ENCODE peak calls at places on chromosomes 7 and 10, in seven cellular contexts. L, G, U, W, O, V and P are unnamed samples.

GRCh38 chr7:142231716-142232115 is 26.1 kb downstream of the PRSS58 start:
- DNase-seq in L (no peak), G (no peak), U (no peak), W (no peak), O (peak; percentile 51), V (no peak), P (no peak)

GRCh38 chr10:97069576-97070362 is 116.0 kb downstream of the SLIT1 start:
- DNase-seq in L (no peak), G (no peak), U (no peak), W (no peak), O (peak; percentile 84), V (no peak), P (no peak)

GRCh38 chr10:85508159-85508558 is 858.4 kb downstream of the GRID1 start:
- DNase-seq in L (no peak), G (no peak), U (no peak), W (no peak), O (no peak), V (no peak), P (no peak)

GRCh38 chr7:87218941-87219544 is 489 bp downstream of the TMEM243 start:
- DNase-seq in L (peak; percentile 94), G (peak; percentile 90), U (no peak), W (peak; percentile 25), O (peak; percentile 50), V (peak; percentile 70), P (no peak)

GRCh38 chr10:23442936-23443335 is 4.1 kb downstream of the OTUD1 start:
- DNase-seq in L (no peak), G (no peak), U (no peak), W (no peak), O (no peak), V (no peak), P (no peak)

GRCh38 chr10:89535185-89536012 is at the start of gene SLC16A12:
- DNase-seq in L (peak; percentile 68), G (peak; percentile 47), U (no peak), W (no peak), O (no peak), V (peak; percentile 36), P (no peak)

GRCh38 chr7:16264436-16265183 is 156.7 kb downstream of the CRPPA start:
- DNase-seq in L (no peak), G (no peak), U (no peak), W (no peak), O (no peak), V (no peak), P (no peak)

GRCh38 chr7:16583834-16584233 is 57.2 kb downstream of the LRRC72 start:
- DNase-seq in L (no peak), G (no peak), U (no peak), W (no peak), O (no peak), V (no peak), P (no peak)

GRCh38 chr7:55245271-55245723 is 119.8 kb upstream of the LANCL2 start:
- DNase-seq in L (no peak), G (no peak), U (no peak), W (no peak), O (no peak), V (no peak), P (no peak)

GRCh38 chr7:149147072-149147729 is at the start of gene ZNF398:
- DNase-seq in L (peak; percentile 91), G (peak; percentile 85), U (peak; percentile 83), W (peak; percentile 78), O (peak; percentile 85), V (peak; percentile 81), P (no peak)

GRCh38 chr10:132397036-132397541 is at the start of gene PWWP2B:
- DNase-seq in L (peak; percentile 87), G (peak; percentile 78), U (peak; percentile 64), W (peak; percentile 47), O (no peak), V (peak; percentile 76), P (no peak)

GRCh38 chr7:146129296-146129695 is 12.7 kb downstream of the CNTNAP2 start:
- DNase-seq in L (no peak), G (no peak), U (no peak), W (no peak), O (no peak), V (no peak), P (no peak)

GRCh38 chr7:104945599-104945956 is 68.4 kb upstream of the KMT2E start:
- DNase-seq in L (no peak), G (no peak), U (no peak), W (no peak), O (no peak), V (no peak), P (no peak)

GRCh38 chr10:75062191-75062849 is 49.1 kb upstream of the SAMD8 start:
- DNase-seq in L (no peak), G (no peak), U (no peak), W (no peak), O (no peak), V (no peak), P (no peak)

GRCh38 chr10:37952051-37952815 is 24.2 kb downstream of the ZNF25 start:
- DNase-seq in L (no peak), G (no peak), U (no peak), W (no peak), O (no peak), V (no peak), P (no peak)

DNA sequence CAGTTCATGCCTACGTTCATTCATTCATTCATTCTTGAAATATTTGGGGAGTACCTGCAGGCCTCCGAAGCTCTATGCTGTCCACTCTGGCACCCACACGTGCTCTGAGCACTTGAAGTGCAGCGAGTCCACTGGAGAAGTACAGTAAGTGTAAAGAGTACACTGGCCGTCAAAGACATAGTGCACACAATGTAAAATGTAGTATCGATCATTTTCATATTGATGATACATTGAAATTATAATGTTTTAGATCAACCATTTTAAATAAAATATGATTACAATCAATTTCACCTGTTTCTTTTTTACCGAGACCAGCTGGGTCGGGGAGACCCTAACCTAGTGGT is 37.0 kb upstream of the PURB start:
- DNase-seq in L (no peak), G (no peak), U (no peak), W (no peak), O (no peak), V (no peak), P (no peak)
- TF ChIP-seq CTCF in L (no peak), G (no peak), U (peak; percentile 44), W (peak; percentile 40), O (no peak), V (no peak), P (no peak)

DNA sequence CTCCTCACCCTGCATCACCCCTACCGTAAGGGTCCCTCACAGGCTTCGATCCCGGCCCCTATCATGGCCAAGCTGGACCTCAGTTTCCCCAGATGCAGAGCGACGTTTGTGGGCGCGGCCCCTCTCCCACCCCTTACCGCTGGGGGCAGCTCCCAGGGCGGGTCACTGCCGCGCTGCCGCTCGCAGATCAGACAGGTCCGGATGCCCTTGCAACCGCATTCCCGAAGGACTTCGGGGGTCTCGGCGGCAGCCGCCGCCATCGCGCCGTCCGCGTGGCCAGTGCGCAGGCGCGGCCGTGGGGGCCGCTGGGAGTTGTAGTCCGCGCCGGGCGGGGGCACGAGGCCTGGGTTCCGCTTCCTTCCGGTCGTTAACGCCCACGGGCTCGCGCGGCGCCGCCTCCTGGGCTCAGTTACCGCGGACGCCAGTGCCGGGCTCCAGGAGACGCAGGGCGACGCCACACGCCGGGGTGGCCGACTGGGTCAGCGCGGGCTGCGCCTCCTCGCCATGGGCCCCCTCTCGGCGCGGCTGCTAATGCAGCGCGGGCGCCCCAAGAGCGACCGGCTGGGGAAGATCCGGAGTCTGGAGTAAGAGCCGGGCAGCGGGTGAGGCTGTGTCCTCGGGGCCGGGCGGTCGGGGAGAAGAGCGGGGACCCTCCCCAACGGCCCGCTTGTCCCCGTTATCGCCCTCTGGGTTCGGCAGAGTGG is at the start of the genes ALKBH4 and LRWD1:
- DNase-seq in L (peak; percentile 98), G (peak; percentile 98), U (peak; percentile 93), W (peak; percentile 93), O (peak; percentile 89), V (peak; percentile 97), P (peak; percentile 67)
- TF ChIP-seq CTCF in L (peak; percentile 18), G (peak; percentile 17), U (peak; percentile 15), W (peak; percentile 29), O (no peak), V (peak; percentile 44), P (no peak)

DNA sequence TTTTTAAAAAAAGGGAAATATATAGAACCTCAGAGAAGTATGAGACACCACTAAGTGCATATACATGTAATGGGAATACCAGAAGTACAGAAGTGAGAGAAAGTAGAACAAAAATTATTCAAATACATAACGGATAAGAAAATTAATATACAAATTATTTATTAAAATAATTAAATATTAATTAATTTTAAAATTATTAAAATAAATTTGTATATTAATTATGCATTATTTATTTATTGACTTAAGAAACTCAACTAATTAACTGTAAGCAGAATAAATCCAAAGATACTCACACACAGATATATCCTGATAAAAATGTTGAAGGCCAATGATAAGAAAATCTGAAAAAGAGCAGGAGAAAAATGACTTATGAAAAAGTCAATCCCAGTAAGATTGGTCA is 1333.5 kb upstream of the CELF2 start:
- DNase-seq in L (no peak), G (no peak), U (no peak), W (no peak), O (no peak), V (no peak), P (no peak)
- TF ChIP-seq CTCF in L (no peak), G (no peak), U (no peak), W (no peak), O (no peak), V (no peak), P (no peak)

DNA sequence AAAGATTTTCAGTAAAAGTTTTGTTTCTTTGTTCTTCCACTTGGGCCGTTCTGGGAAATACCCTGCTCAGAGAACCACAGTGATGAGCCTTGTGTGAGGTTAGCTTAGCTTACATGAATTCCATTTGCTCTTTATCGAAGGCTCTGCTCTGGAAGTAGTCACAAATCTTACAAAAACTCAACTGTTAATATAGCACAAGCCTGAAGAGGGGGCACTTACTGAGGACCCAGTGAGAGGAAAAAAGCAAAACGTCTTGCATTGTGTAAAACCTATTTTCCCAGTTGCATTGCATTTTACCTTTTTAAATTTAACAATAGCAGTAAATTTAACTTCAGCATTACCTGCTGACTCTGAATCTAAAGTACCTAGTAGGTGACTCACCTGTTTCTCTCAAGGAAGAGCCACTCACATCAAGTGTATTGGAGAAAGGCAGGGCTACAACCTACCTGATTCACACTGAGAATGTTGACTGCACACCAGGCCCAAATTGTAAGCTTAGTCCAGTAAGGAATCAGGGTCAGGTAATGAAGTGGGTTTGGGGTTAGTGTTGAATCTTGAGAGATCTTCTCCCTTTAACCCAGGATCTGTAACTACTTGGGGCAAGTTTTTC is 42.3 kb downstream of the PPP1R17 start:
- DNase-seq in L (no peak), G (no peak), U (no peak), W (no peak), O (no peak), V (no peak), P (no peak)
- TF ChIP-seq CTCF in L (no peak), G (no peak), U (no peak), W (no peak), O (no peak), V (no peak), P (no peak)

DNA sequence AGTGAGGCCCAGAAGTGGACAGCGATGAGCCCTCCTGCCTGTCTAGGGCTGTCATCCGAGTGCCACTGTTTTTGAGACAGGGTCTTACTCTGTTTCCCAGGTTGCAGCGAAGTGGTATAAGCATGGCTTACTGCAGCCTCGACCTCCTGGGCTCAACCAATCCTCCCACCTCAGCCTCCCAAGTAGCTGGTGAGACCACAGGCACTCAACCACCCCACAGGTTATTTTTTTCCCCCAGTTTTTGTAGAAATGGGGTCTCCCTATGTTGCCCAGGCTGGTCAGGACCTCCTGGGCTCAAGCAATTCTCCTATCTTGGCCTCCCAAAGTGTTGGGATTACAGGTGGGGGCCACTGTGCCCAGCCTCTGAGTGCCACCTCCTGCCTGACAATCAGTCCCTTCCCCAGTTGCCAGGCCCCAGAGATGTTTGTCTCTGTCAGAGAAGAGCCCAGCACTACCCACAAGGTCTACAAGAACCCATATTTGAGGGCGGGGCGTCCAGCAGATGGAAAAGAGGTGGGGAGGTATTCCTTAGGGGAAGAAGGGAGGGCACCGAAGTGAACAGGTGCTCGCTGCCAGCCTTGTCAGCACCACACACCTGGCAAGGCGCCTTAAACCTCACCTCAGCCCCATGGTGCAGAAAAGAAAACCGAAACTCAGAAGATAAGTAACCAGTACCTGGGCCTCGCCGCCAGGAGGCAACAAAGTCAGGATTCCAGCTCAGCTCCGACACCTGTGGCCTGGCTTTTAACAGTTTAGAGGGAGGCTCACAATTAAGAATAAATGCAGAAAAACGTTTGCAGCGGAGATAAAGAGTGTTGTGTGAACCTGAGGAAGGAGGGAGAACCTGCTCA is 77.4 kb upstream of the ANLN start:
- DNase-seq in L (peak; percentile 80), G (peak; percentile 68), U (no peak), W (peak; percentile 16), O (peak; percentile 37), V (no peak), P (no peak)
- TF ChIP-seq CTCF in L (peak; percentile 43), G (peak; percentile 36), U (no peak), W (no peak), O (peak; percentile 31), V (no peak), P (no peak)